ENCODE peak calls at places on chromosomes 2 and 18, in five cellular contexts. One of them, this sample, is unnamed.

GRCh38 chr2:162007447-162008040 is 66.5 kb downstream of the DPP4 start:
- DNase-seq in K562: no peak
- DNase-seq in GM12878: no peak
- DNase-seq in SK-N-SH: no peak
- DNase-seq in HepG2: no peak
- DNase-seq in this sample: no peak

GRCh38 chr2:12169721-12170120 is 423.3 kb downstream of the LPIN1 start:
- DNase-seq in HepG2: no peak
- DNase-seq in SK-N-SH: no peak
- DNase-seq in K562: no peak
- DNase-seq in GM12878: no peak
- DNase-seq in this sample: no peak

GRCh38 chr2:47078541-47079482 is 76.3 kb downstream of the STPG4 start:
- DNase-seq in HepG2: peak
- DNase-seq in GM12878: no peak
- DNase-seq in SK-N-SH: peak
- DNase-seq in K562: peak
- DNase-seq in this sample: no peak

GRCh38 chr2:19933351-19933981 is 31.7 kb upstream of the TTC32 start:
- DNase-seq in GM12878: peak
- DNase-seq in SK-N-SH: no peak
- DNase-seq in HepG2: peak
- DNase-seq in K562: no peak
- DNase-seq in this sample: peak

GRCh38 chr2:218732761-218733158 is 22.1 kb downstream of the TTLL4 start:
- DNase-seq in K562: no peak
- DNase-seq in HepG2: no peak
- DNase-seq in SK-N-SH: no peak
- DNase-seq in GM12878: no peak
- DNase-seq in this sample: no peak

GRCh38 chr2:101714098-101714497 is 16.6 kb downstream of the MAP4K4 start:
- DNase-seq in GM12878: no peak
- DNase-seq in HepG2: no peak
- DNase-seq in SK-N-SH: no peak
- DNase-seq in K562: no peak
- DNase-seq in this sample: no peak

GRCh38 chr2:230956827-230957755 is 32.0 kb upstream of the GPR55 start:
- DNase-seq in HepG2: no peak
- DNase-seq in K562: peak
- DNase-seq in SK-N-SH: peak
- DNase-seq in GM12878: peak
- DNase-seq in this sample: peak

GRCh38 chr2:57979158-57979557 is 67.4 kb upstream of the VRK2 start:
- DNase-seq in SK-N-SH: no peak
- DNase-seq in GM12878: no peak
- DNase-seq in HepG2: no peak
- DNase-seq in K562: no peak
- DNase-seq in this sample: no peak

GRCh38 chr2:33775306-33775705 is 176.2 kb upstream of the FAM98A start:
- DNase-seq in GM12878: no peak
- DNase-seq in SK-N-SH: no peak
- DNase-seq in K562: no peak
- DNase-seq in HepG2: no peak
- DNase-seq in this sample: no peak

GRCh38 chr2:206011795-206012194 is 74.2 kb downstream of the INO80D start:
- DNase-seq in SK-N-SH: no peak
- DNase-seq in GM12878: no peak
- DNase-seq in K562: no peak
- DNase-seq in HepG2: no peak
- DNase-seq in this sample: no peak

GRCh38 chr2:69384618-69385081 is 2.4 kb downstream of the GFPT1 start:
- DNase-seq in K562: no peak
- DNase-seq in GM12878: no peak
- DNase-seq in HepG2: no peak
- DNase-seq in SK-N-SH: no peak
- DNase-seq in this sample: no peak

GRCh38 chr2:228728961-228729360 is 542.1 kb downstream of the PID1 start:
- DNase-seq in HepG2: no peak
- DNase-seq in GM12878: no peak
- DNase-seq in K562: no peak
- DNase-seq in SK-N-SH: no peak
- DNase-seq in this sample: no peak

GRCh38 chr18:65941482-65941881 is 190.7 kb downstream of the CDH7 start:
- DNase-seq in SK-N-SH: no peak
- DNase-seq in K562: no peak
- DNase-seq in HepG2: no peak
- DNase-seq in GM12878: no peak
- DNase-seq in this sample: no peak

GRCh38 chr2:197197808-197198409 is 112.7 kb downstream of the ANKRD44 start:
- DNase-seq in K562: no peak
- DNase-seq in HepG2: no peak
- DNase-seq in GM12878: no peak
- DNase-seq in SK-N-SH: no peak
- DNase-seq in this sample: no peak

GRCh38 chr2:102661846-102662245 is 42.5 kb downstream of the SLC9A2 start:
- DNase-seq in HepG2: no peak
- DNase-seq in K562: no peak
- DNase-seq in GM12878: no peak
- DNase-seq in SK-N-SH: no peak
- DNase-seq in this sample: no peak

GRCh38 chr2:74003494-74004211 is 18.9 kb downstream of the TET3 start:
- DNase-seq in SK-N-SH: peak
- DNase-seq in GM12878: no peak
- DNase-seq in HepG2: no peak
- DNase-seq in K562: peak
- DNase-seq in this sample: no peak

GRCh38 chr18:58501033-58501432 is 127.9 kb downstream of the ALPK2 start:
- DNase-seq in SK-N-SH: no peak
- DNase-seq in HepG2: no peak
- DNase-seq in GM12878: no peak
- DNase-seq in K562: no peak
- DNase-seq in this sample: no peak

GRCh38 chr18:58502628-58503027 is 126.3 kb downstream of the ALPK2 start:
- DNase-seq in HepG2: no peak
- DNase-seq in SK-N-SH: no peak
- DNase-seq in GM12878: no peak
- DNase-seq in K562: no peak
- DNase-seq in this sample: no peak

GRCh38 chr18:58501497-58501896 is 127.4 kb downstream of the ALPK2 start:
- DNase-seq in GM12878: no peak
- DNase-seq in HepG2: no peak
- DNase-seq in SK-N-SH: no peak
- DNase-seq in K562: no peak
- DNase-seq in this sample: no peak

GRCh38 chr18:58507881-58508280 is 121.0 kb downstream of the ALPK2 start:
- DNase-seq in K562: no peak
- DNase-seq in SK-N-SH: no peak
- DNase-seq in GM12878: no peak
- DNase-seq in HepG2: no peak
- DNase-seq in this sample: no peak

DNA sequence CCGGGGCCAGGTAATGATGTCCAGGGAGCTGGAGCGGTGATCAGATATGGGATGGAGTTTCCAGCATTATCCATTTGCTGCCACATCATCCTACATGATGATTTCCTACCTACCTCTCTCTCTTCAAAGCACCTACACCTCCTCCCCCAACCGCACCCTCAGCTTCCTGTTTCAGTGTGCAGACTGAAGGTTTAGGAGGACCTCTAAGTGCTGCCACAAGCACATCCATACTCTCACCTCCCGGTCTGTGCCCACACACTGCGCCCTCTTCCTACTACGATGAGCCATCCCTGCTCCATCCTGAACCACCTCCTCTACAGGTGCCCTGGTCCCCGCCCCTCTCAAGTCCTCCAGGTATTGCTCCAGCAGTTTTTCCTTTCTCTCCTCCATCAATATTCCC is 123.7 kb downstream of the ALPK2 start:
- DNase-seq in K562: no peak
- DNase-seq in GM12878: no peak
- DNase-seq in HepG2: no peak
- DNase-seq in SK-N-SH: no peak
- DNase-seq in this sample: no peak
- TF ChIP-seq FOXM1 in K562: no peak
- TF ChIP-seq FOXM1 in GM12878: no peak
- TF ChIP-seq FOXM1 in HepG2: no peak
- TF ChIP-seq FOXM1 in SK-N-SH: no peak
- TF ChIP-seq FOXM1 in this sample: no peak

GRCh38 chr2:85796549-85797262 is 42.9 kb downstream of the ATOH8 start:
- DNase-seq in SK-N-SH: peak
- DNase-seq in GM12878: no peak
- DNase-seq in K562: no peak
- DNase-seq in HepG2: no peak
- DNase-seq in this sample: no peak
- TF ChIP-seq FOXM1 in SK-N-SH: no peak
- TF ChIP-seq FOXM1 in GM12878: no peak
- TF ChIP-seq FOXM1 in K562: no peak
- TF ChIP-seq FOXM1 in HepG2: no peak
- TF ChIP-seq FOXM1 in this sample: no peak

GRCh38 chr2:237280235-237280634 is 133.7 kb downstream of the COL6A3 start:
- DNase-seq in HepG2: no peak
- DNase-seq in K562: no peak
- DNase-seq in SK-N-SH: no peak
- DNase-seq in GM12878: no peak
- DNase-seq in this sample: no peak

GRCh38 chr2:237281900-237282306 is 132.1 kb downstream of the COL6A3 start:
- DNase-seq in GM12878: no peak
- DNase-seq in SK-N-SH: no peak
- DNase-seq in HepG2: no peak
- DNase-seq in K562: no peak
- DNase-seq in this sample: no peak

GRCh38 chr2:237282568-237283128 is 131.3 kb downstream of the COL6A3 start:
- DNase-seq in GM12878: no peak
- DNase-seq in SK-N-SH: no peak
- DNase-seq in K562: no peak
- DNase-seq in HepG2: no peak
- DNase-seq in this sample: no peak

GRCh38 chr2:237280937-237281336 is 133.0 kb downstream of the COL6A3 start:
- DNase-seq in SK-N-SH: no peak
- DNase-seq in GM12878: no peak
- DNase-seq in K562: no peak
- DNase-seq in HepG2: no peak
- DNase-seq in this sample: no peak

DNA sequence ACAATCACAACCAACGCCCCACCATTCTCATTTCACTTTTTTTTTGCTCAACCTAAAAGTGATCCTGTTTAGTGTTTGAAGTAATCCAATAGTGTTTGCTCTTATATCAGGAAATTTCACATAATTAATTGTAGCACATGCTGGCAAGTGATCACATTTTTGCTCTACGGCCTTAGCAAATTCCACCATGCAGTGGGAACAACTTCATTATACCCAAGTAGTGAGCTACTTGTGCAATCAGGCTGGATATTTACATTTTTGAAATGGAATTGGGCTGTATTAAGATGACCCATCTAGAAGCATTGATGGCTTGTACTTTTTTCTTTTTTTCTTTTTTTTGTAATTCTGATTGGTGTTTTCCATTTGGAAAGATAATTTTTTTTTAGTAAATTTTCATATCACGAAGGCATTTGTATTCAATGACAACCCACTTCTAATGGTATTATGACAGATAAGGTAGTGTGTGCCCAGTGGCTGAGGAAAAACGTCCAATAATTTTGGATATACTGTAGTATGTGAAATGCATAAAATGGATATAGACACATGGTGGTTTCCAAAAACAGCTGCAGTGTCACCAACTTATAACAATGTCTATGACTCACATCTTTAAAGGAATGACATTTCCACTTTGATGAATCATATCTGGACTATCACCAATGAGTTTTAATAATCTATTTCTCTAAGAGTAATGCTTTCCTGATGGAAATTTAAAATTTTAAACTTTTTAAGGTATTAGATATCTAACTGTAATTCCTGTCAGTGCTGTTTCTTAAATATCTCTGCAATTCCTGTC is 130.6 kb downstream of the COL6A3 start:
- DNase-seq in GM12878: no peak
- DNase-seq in HepG2: no peak
- DNase-seq in K562: no peak
- DNase-seq in SK-N-SH: no peak
- DNase-seq in this sample: no peak
- TF ChIP-seq FOXM1 in GM12878: no peak
- TF ChIP-seq FOXM1 in HepG2: no peak
- TF ChIP-seq FOXM1 in K562: no peak
- TF ChIP-seq FOXM1 in SK-N-SH: no peak
- TF ChIP-seq FOXM1 in this sample: no peak

GRCh38 chr18:59952283-59953007 is 52.6 kb downstream of the PMAIP1 start:
- DNase-seq in HepG2: no peak
- DNase-seq in SK-N-SH: no peak
- DNase-seq in GM12878: no peak
- DNase-seq in K562: no peak
- DNase-seq in this sample: no peak

GRCh38 chr18:59954746-59955145 is 55.0 kb downstream of the PMAIP1 start:
- DNase-seq in GM12878: no peak
- DNase-seq in HepG2: peak
- DNase-seq in K562: no peak
- DNase-seq in SK-N-SH: no peak
- DNase-seq in this sample: no peak

GRCh38 chr18:59951591-59951990 is 51.8 kb downstream of the PMAIP1 start:
- DNase-seq in K562: no peak
- DNase-seq in SK-N-SH: no peak
- DNase-seq in GM12878: no peak
- DNase-seq in HepG2: no peak
- DNase-seq in this sample: no peak

GRCh38 chr18:59954241-59954640 is 54.4 kb downstream of the PMAIP1 start:
- DNase-seq in SK-N-SH: no peak
- DNase-seq in HepG2: no peak
- DNase-seq in GM12878: no peak
- DNase-seq in K562: no peak
- DNase-seq in this sample: no peak

DNA sequence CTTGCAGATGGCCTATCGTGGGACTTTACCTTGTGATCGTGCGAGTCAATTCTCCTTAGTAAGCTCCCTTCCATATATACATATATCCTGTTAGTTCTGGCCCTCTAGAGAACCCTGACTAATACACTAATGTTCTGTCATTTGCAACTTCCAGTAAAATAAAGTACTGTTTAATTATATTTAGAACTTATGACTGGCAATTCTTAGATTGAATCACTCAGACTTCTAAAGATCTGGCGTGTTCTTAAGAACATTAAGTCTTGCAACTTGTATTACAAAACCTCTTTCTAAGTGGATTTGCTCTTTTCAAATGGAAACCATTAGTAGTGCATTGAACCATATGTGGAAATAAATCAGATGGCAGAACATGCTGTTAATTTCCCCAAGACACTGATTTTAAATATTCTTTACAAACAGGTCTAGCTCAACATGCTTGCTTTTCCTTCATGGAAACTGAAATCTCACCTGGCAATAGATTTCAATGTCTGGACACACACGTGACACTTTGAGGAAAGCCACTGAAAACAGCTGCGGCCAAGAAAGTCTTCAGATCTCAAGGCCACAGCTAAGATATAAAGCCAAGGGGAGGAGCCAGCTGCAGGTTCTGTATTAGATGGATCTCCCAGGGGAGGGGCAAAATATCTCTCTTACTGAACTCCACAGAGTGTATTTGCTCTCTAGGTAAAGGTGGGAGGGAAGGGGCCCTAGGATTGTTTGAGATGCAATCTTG is 50.6 kb downstream of the PMAIP1 start:
- DNase-seq in SK-N-SH: no peak
- DNase-seq in GM12878: no peak
- DNase-seq in K562: no peak
- DNase-seq in HepG2: no peak
- DNase-seq in this sample: no peak
- TF ChIP-seq FOXM1 in SK-N-SH: no peak
- TF ChIP-seq FOXM1 in GM12878: no peak
- TF ChIP-seq FOXM1 in K562: no peak
- TF ChIP-seq FOXM1 in HepG2: no peak
- TF ChIP-seq FOXM1 in this sample: no peak

GRCh38 chr2:144354953-144355352 is 165.0 kb downstream of the ZEB2 start:
- DNase-seq in K562: no peak
- DNase-seq in HepG2: no peak
- DNase-seq in SK-N-SH: no peak
- DNase-seq in GM12878: no peak
- DNase-seq in this sample: no peak
- TF ChIP-seq FOXM1 in K562: no peak
- TF ChIP-seq FOXM1 in HepG2: no peak
- TF ChIP-seq FOXM1 in SK-N-SH: no peak
- TF ChIP-seq FOXM1 in GM12878: no peak
- TF ChIP-seq FOXM1 in this sample: no peak